ENCODE peak calls at places on chromosomes 12 and 14, in five cellular contexts. T is neuronal stem cell, F is mesendoderm, P is H9, E is trophoblast cell. R is an unnamed sample.
A peak's percentile ranks its signal among the peaks of the same experiment; 100 is the strongest.

GRCh38 chr12:96751626-96752025 is 155.4 kb upstream of the NEDD1 start:
- DNase-seq in T (no peak), F (no peak), P (no peak), E (no peak), R (no peak)

GRCh38 chr12:52200783-52201519 is 9.1 kb upstream of the KRT80 start:
- DNase-seq in T (no peak), F (no peak), P (no peak), E (no peak), R (no peak)

GRCh38 chr14:21084988-21085853 is 13.2 kb downstream of the ZNF219 start:
- DNase-seq in T (no peak), F (no peak), P (no peak), E (peak; percentile 6), R (peak; percentile 91)

GRCh38 chr12:51441583-51441982 is 17.0 kb downstream of the SLC4A8 start:
- DNase-seq in T (no peak), F (no peak), P (no peak), E (no peak), R (peak; percentile 95)

GRCh38 chr12:123062682-123063426 is 82.4 kb downstream of the ARL6IP4 start:
- DNase-seq in T (no peak), F (no peak), P (no peak), E (peak; percentile 94), R (peak; percentile 69)

GRCh38 chr14:56881181-56881580 is 70.9 kb upstream of the OTX2 start:
- DNase-seq in T (no peak), F (no peak), P (no peak), E (no peak), R (no peak)

GRCh38 chr14:105931808-105932483 is 405.6 kb downstream of the TMEM121 start:
- DNase-seq in T (no peak), F (no peak), P (peak; percentile 5), E (peak; percentile 70), R (no peak)

GRCh38 chr12:26369588-26369987 is 174.2 kb downstream of the SSPN start:
- DNase-seq in T (peak; percentile 6), F (peak; percentile 58), P (no peak), E (peak; percentile 33), R (peak; percentile 94)

DNA sequence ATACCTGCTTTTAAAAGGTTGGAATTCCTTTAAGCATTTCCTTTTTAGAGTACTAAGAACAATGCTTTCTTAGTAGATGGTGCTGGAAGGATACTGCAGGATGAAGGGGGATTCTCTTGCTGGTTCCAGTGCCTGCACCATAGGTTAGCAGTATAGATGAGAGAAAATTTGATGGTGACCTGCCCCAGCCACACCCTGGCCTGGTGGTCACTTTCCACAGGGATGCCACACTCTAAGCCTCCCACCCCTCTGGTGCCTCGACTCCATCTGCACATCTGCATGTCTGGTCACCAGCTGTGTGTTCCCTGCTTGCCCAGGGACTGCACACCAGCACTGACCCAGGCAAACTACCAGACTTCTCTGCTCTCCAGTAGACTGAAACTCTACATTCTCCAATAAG is 19.1 kb downstream of the SLC2A3 start:
- DNase-seq in T (no peak), F (peak; percentile 81), P (peak; percentile 66), E (peak; percentile 8), R (no peak)
- H2AK5ac ChIP-seq in T (no peak overlapping the region), F (no peak overlapping the region), P (no peak overlapping the region), E (no peak overlapping the region), R (no peak overlapping the region)

GRCh38 chr12:83886479-83886878 is 1026.1 kb downstream of the SLC6A15 start:
- DNase-seq in T (no peak), F (no peak), P (no peak), E (no peak), R (no peak)
- H2BK120ac ChIP-seq in T (no peak overlapping the region), F (no peak overlapping the region), P (no peak overlapping the region), E (no peak overlapping the region), R (no peak overlapping the region)

GRCh38 chr12:126797525-126797924 is 1469.4 kb upstream of the TMEM132C start:
- DNase-seq in T (no peak), F (no peak), P (no peak), E (no peak), R (no peak)

DNA sequence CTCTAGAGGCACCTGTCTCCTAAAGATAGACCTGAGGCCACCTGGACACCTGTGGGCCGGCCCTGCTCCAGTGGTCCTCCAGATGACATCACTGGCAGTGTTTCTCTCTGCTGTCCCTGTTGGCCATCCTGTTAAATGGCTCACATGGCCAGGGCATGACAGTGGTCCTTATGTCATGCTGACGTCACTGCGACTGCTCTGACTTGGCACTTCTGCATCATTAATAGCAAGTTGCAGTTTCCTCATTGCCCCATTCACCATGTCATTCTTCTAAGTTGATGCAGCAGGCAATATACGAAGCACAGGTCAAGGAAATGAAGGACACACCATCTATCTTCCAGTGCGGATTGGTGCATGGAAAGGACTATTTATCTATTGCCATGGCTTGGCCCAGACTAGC is 1468.5 kb upstream of the TMEM132C start:
- DNase-seq in T (no peak), F (no peak), P (no peak), E (no peak), R (no peak)
- H2AK5ac ChIP-seq in T (no peak overlapping the region), F (no peak overlapping the region), P (no peak overlapping the region), E (no peak overlapping the region), R (no peak overlapping the region)

DNA sequence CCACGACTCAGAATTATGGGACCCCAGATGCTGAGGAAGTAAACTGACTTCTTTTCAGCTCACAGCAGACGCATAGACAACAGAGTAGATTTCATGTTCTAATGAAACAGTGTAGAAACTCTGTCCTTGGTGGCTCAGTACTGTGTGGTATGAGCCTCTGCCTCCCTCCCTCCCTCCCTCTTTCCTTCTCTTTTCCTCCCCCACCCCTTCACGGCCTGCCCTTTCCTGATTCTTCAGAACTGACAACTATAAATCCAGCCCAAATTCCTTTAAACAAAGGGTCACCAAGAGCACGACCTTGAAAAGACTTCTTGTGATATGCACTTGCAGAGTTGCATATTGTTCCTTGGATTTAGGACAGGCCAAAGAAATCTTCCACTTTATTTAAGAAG is 163.9 kb downstream of the ETV6 start:
- DNase-seq in T (no peak), F (peak; percentile 47), P (no peak), E (no peak), R (no peak)
- H2BK120ac ChIP-seq in T (no peak overlapping the region), F (no peak overlapping the region), P (no peak overlapping the region), E (peak overlapping the region; percentile 41), R (peak overlapping the region; percentile 82)

GRCh38 chr14:89365071-89365801 is 51.8 kb downstream of the FOXN3 start:
- DNase-seq in T (no peak), F (no peak), P (no peak), E (peak; percentile 39), R (peak; percentile 59)

GRCh38 chr14:89366580-89367448 is 50.2 kb downstream of the FOXN3 start:
- DNase-seq in T (no peak), F (no peak), P (no peak), E (no peak), R (no peak)

GRCh38 chr14:89367449-89368120 is 49.4 kb downstream of the FOXN3 start:
- DNase-seq in T (no peak), F (no peak), P (no peak), E (no peak), R (no peak)

GRCh38 chr14:89360277-89360676 is 56.8 kb downstream of the FOXN3 start:
- DNase-seq in T (no peak), F (no peak), P (no peak), E (no peak), R (no peak)

DNA sequence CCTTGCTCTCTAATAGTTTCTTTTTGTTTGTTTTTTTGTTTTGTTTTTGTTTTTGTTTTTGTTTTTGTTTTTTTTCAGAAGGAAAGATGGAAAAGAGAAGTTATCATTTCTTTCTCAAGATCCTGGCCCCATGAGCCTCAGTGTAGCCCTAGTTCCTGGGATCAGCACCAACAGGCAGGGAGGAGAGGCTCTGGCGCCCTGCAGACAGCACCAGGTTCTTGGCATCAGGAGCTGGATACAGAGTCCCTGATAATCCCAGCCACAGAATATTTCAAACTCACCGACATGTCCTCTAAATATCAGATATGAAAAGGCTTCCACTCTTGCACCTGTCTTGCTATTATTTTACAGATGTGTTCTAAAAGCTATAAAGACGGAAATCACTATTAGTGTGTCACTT is 52.7 kb downstream of the FOXN3 start:
- DNase-seq in T (no peak), F (no peak), P (no peak), E (no peak), R (no peak)
- H2AK5ac ChIP-seq in T (no peak overlapping the region), F (no peak overlapping the region), P (no peak overlapping the region), E (no peak overlapping the region), R (no peak overlapping the region)